ENCODE peak calls at places on chromosomes 6 and 20, in nine cellular contexts. One of them, this sample, is unnamed.

GRCh38 chr6:47787620-47788497 is 6.0 kb downstream of the OPN5 start:
- DNase-seq in CD4-positive, CD25-positive, alpha-beta regulatory T cell: peak; percentile 54
- DNase-seq in T-cell: peak; percentile 44
- DNase-seq in endothelial cell of umbilical vein: peak; percentile 52
- DNase-seq in NCI-H748 treated with DMSO at 0.1 percent for 48 hours: peak; percentile 86
- DNase-seq in activated naive CD4-positive, alpha-beta T cell treated with anti-CD3 and anti-CD28 coated beads for 36 hours: peak; percentile 70
- DNase-seq in testis: peak; percentile 77
- DNase-seq in mucosa of descending colon: peak; percentile 58
- DNase-seq in GDM1: peak; percentile 17
- DNase-seq in this sample: peak; percentile 20

GRCh38 chr20:37458761-37459160 is 62.3 kb upstream of the NNAT start:
- DNase-seq in CD4-positive, CD25-positive, alpha-beta regulatory T cell: no peak
- DNase-seq in activated naive CD4-positive, alpha-beta T cell treated with anti-CD3 and anti-CD28 coated beads for 36 hours: no peak
- DNase-seq in mucosa of descending colon: no peak
- DNase-seq in NCI-H748 treated with DMSO at 0.1 percent for 48 hours: no peak
- DNase-seq in GDM1: no peak
- DNase-seq in endothelial cell of umbilical vein: no peak
- DNase-seq in T-cell: no peak
- DNase-seq in testis: no peak
- DNase-seq in this sample: no peak

GRCh38 chr20:44306927-44307326 is 4.1 kb downstream of the FITM2 start:
- DNase-seq in endothelial cell of umbilical vein: no peak
- DNase-seq in mucosa of descending colon: no peak
- DNase-seq in CD4-positive, CD25-positive, alpha-beta regulatory T cell: no peak
- DNase-seq in T-cell: no peak
- DNase-seq in GDM1: no peak
- DNase-seq in testis: no peak
- DNase-seq in activated naive CD4-positive, alpha-beta T cell treated with anti-CD3 and anti-CD28 coated beads for 36 hours: no peak
- DNase-seq in NCI-H748 treated with DMSO at 0.1 percent for 48 hours: no peak
- DNase-seq in this sample: no peak

GRCh38 chr6:155026366-155027045 is 31.4 kb downstream of the TIAM2 start:
- DNase-seq in NCI-H748 treated with DMSO at 0.1 percent for 48 hours: no peak
- DNase-seq in T-cell: no peak
- DNase-seq in GDM1: no peak
- DNase-seq in testis: no peak
- DNase-seq in CD4-positive, CD25-positive, alpha-beta regulatory T cell: no peak
- DNase-seq in mucosa of descending colon: no peak
- DNase-seq in activated naive CD4-positive, alpha-beta T cell treated with anti-CD3 and anti-CD28 coated beads for 36 hours: no peak
- DNase-seq in endothelial cell of umbilical vein: peak; percentile 61
- DNase-seq in this sample: no peak

GRCh38 chr20:43827940-43828562 is 86.6 kb upstream of the TOX2 start:
- DNase-seq in T-cell: no peak
- DNase-seq in endothelial cell of umbilical vein: no peak
- DNase-seq in CD4-positive, CD25-positive, alpha-beta regulatory T cell: no peak
- DNase-seq in testis: no peak
- DNase-seq in mucosa of descending colon: no peak
- DNase-seq in GDM1: no peak
- DNase-seq in activated naive CD4-positive, alpha-beta T cell treated with anti-CD3 and anti-CD28 coated beads for 36 hours: no peak
- DNase-seq in NCI-H748 treated with DMSO at 0.1 percent for 48 hours: no peak
- DNase-seq in this sample: no peak

GRCh38 chr6:56072856-56073255 is 174.5 kb downstream of the COL21A1 start:
- DNase-seq in testis: peak; percentile 57
- DNase-seq in activated naive CD4-positive, alpha-beta T cell treated with anti-CD3 and anti-CD28 coated beads for 36 hours: no peak
- DNase-seq in GDM1: no peak
- DNase-seq in NCI-H748 treated with DMSO at 0.1 percent for 48 hours: no peak
- DNase-seq in mucosa of descending colon: no peak
- DNase-seq in endothelial cell of umbilical vein: no peak
- DNase-seq in CD4-positive, CD25-positive, alpha-beta regulatory T cell: no peak
- DNase-seq in T-cell: no peak
- DNase-seq in this sample: no peak

GRCh38 chr6:26420607-26421235 is 18.6 kb downstream of the BTN3A1 start:
- DNase-seq in activated naive CD4-positive, alpha-beta T cell treated with anti-CD3 and anti-CD28 coated beads for 36 hours: peak; percentile 38
- DNase-seq in NCI-H748 treated with DMSO at 0.1 percent for 48 hours: no peak
- DNase-seq in GDM1: peak; percentile 7
- DNase-seq in mucosa of descending colon: peak; percentile 64
- DNase-seq in T-cell: no peak
- DNase-seq in testis: peak; percentile 38
- DNase-seq in CD4-positive, CD25-positive, alpha-beta regulatory T cell: peak; percentile 52
- DNase-seq in endothelial cell of umbilical vein: peak; percentile 54
- DNase-seq in this sample: no peak

GRCh38 chr6:111791415-111791814 is 81.8 kb downstream of the FYN start:
- DNase-seq in mucosa of descending colon: no peak
- DNase-seq in CD4-positive, CD25-positive, alpha-beta regulatory T cell: no peak
- DNase-seq in activated naive CD4-positive, alpha-beta T cell treated with anti-CD3 and anti-CD28 coated beads for 36 hours: no peak
- DNase-seq in GDM1: no peak
- DNase-seq in NCI-H748 treated with DMSO at 0.1 percent for 48 hours: no peak
- DNase-seq in T-cell: no peak
- DNase-seq in endothelial cell of umbilical vein: no peak
- DNase-seq in testis: no peak
- DNase-seq in this sample: no peak

GRCh38 chr6:100633096-100633766 is 168.5 kb upstream of the SIM1 start:
- DNase-seq in mucosa of descending colon: no peak
- DNase-seq in testis: no peak
- DNase-seq in CD4-positive, CD25-positive, alpha-beta regulatory T cell: no peak
- DNase-seq in activated naive CD4-positive, alpha-beta T cell treated with anti-CD3 and anti-CD28 coated beads for 36 hours: no peak
- DNase-seq in endothelial cell of umbilical vein: peak; percentile 63
- DNase-seq in GDM1: no peak
- DNase-seq in T-cell: no peak
- DNase-seq in NCI-H748 treated with DMSO at 0.1 percent for 48 hours: peak; percentile 25
- DNase-seq in this sample: no peak

GRCh38 chr6:37058084-37058586 is 52.7 kb downstream of the FGD2 start:
- DNase-seq in mucosa of descending colon: no peak
- DNase-seq in T-cell: no peak
- DNase-seq in GDM1: no peak
- DNase-seq in testis: no peak
- DNase-seq in endothelial cell of umbilical vein: no peak
- DNase-seq in NCI-H748 treated with DMSO at 0.1 percent for 48 hours: no peak
- DNase-seq in activated naive CD4-positive, alpha-beta T cell treated with anti-CD3 and anti-CD28 coated beads for 36 hours: no peak
- DNase-seq in CD4-positive, CD25-positive, alpha-beta regulatory T cell: no peak
- DNase-seq in this sample: no peak

GRCh38 chr6:20572288-20572687 is 38.0 kb downstream of the CDKAL1 start:
- DNase-seq in mucosa of descending colon: no peak
- DNase-seq in endothelial cell of umbilical vein: no peak
- DNase-seq in GDM1: no peak
- DNase-seq in CD4-positive, CD25-positive, alpha-beta regulatory T cell: no peak
- DNase-seq in T-cell: no peak
- DNase-seq in testis: no peak
- DNase-seq in activated naive CD4-positive, alpha-beta T cell treated with anti-CD3 and anti-CD28 coated beads for 36 hours: no peak
- DNase-seq in NCI-H748 treated with DMSO at 0.1 percent for 48 hours: peak; percentile 60
- DNase-seq in this sample: no peak

GRCh38 chr6:97053643-97054411 is 129.3 kb downstream of the KLHL32 start:
- DNase-seq in activated naive CD4-positive, alpha-beta T cell treated with anti-CD3 and anti-CD28 coated beads for 36 hours: no peak
- DNase-seq in mucosa of descending colon: no peak
- DNase-seq in testis: no peak
- DNase-seq in T-cell: no peak
- DNase-seq in endothelial cell of umbilical vein: peak; percentile 29
- DNase-seq in GDM1: no peak
- DNase-seq in NCI-H748 treated with DMSO at 0.1 percent for 48 hours: peak; percentile 12
- DNase-seq in CD4-positive, CD25-positive, alpha-beta regulatory T cell: no peak
- DNase-seq in this sample: no peak

GRCh38 chr6:32854376-32855178 is 585 bp downstream of the PSMB9 start:
- DNase-seq in mucosa of descending colon: peak; percentile 76
- DNase-seq in GDM1: peak; percentile 33
- DNase-seq in CD4-positive, CD25-positive, alpha-beta regulatory T cell: peak; percentile 83
- DNase-seq in NCI-H748 treated with DMSO at 0.1 percent for 48 hours: no peak
- DNase-seq in testis: peak; percentile 49
- DNase-seq in activated naive CD4-positive, alpha-beta T cell treated with anti-CD3 and anti-CD28 coated beads for 36 hours: peak; percentile 73
- DNase-seq in endothelial cell of umbilical vein: no peak
- DNase-seq in T-cell: peak; percentile 53
- DNase-seq in this sample: no peak

GRCh38 chr6:2858678-2859324 is 17.1 kb upstream of the SERPINB1 start:
- DNase-seq in mucosa of descending colon: no peak
- DNase-seq in activated naive CD4-positive, alpha-beta T cell treated with anti-CD3 and anti-CD28 coated beads for 36 hours: peak; percentile 67
- DNase-seq in CD4-positive, CD25-positive, alpha-beta regulatory T cell: peak; percentile 89
- DNase-seq in GDM1: no peak
- DNase-seq in testis: no peak
- DNase-seq in endothelial cell of umbilical vein: peak; percentile 33
- DNase-seq in T-cell: peak; percentile 77
- DNase-seq in NCI-H748 treated with DMSO at 0.1 percent for 48 hours: no peak
- DNase-seq in this sample: no peak

GRCh38 chr20:3101737-3102574 is 17.4 kb upstream of the AVP start:
- DNase-seq in NCI-H748 treated with DMSO at 0.1 percent for 48 hours: no peak
- DNase-seq in testis: no peak
- DNase-seq in endothelial cell of umbilical vein: no peak
- DNase-seq in T-cell: peak; percentile 57
- DNase-seq in mucosa of descending colon: no peak
- DNase-seq in activated naive CD4-positive, alpha-beta T cell treated with anti-CD3 and anti-CD28 coated beads for 36 hours: peak; percentile 86
- DNase-seq in GDM1: peak; percentile 54
- DNase-seq in CD4-positive, CD25-positive, alpha-beta regulatory T cell: peak; percentile 89
- DNase-seq in this sample: no peak

GRCh38 chr6:69792292-69792691 is 4.5 kb downstream of the LMBRD1 start:
- DNase-seq in NCI-H748 treated with DMSO at 0.1 percent for 48 hours: no peak
- DNase-seq in mucosa of descending colon: no peak
- DNase-seq in GDM1: no peak
- DNase-seq in CD4-positive, CD25-positive, alpha-beta regulatory T cell: no peak
- DNase-seq in endothelial cell of umbilical vein: no peak
- DNase-seq in T-cell: no peak
- DNase-seq in testis: no peak
- DNase-seq in activated naive CD4-positive, alpha-beta T cell treated with anti-CD3 and anti-CD28 coated beads for 36 hours: no peak
- DNase-seq in this sample: no peak

GRCh38 chr6:149127212-149127611 is 190.3 kb upstream of the TAB2 start:
- DNase-seq in mucosa of descending colon: no peak
- DNase-seq in testis: no peak
- DNase-seq in NCI-H748 treated with DMSO at 0.1 percent for 48 hours: no peak
- DNase-seq in activated naive CD4-positive, alpha-beta T cell treated with anti-CD3 and anti-CD28 coated beads for 36 hours: no peak
- DNase-seq in endothelial cell of umbilical vein: peak; percentile 21
- DNase-seq in T-cell: no peak
- DNase-seq in GDM1: no peak
- DNase-seq in CD4-positive, CD25-positive, alpha-beta regulatory T cell: no peak
- DNase-seq in this sample: no peak

GRCh38 chr20:37989601-37990001 is 43.7 kb downstream of the TTI1 start:
- DNase-seq in testis: no peak
- DNase-seq in CD4-positive, CD25-positive, alpha-beta regulatory T cell: no peak
- DNase-seq in T-cell: no peak
- DNase-seq in mucosa of descending colon: peak; percentile 63
- DNase-seq in GDM1: no peak
- DNase-seq in endothelial cell of umbilical vein: peak; percentile 60
- DNase-seq in activated naive CD4-positive, alpha-beta T cell treated with anti-CD3 and anti-CD28 coated beads for 36 hours: no peak
- DNase-seq in NCI-H748 treated with DMSO at 0.1 percent for 48 hours: no peak
- DNase-seq in this sample: no peak

GRCh38 chr6:100134703-100135102 is 140.7 kb upstream of the MCHR2 start:
- DNase-seq in mucosa of descending colon: no peak
- DNase-seq in NCI-H748 treated with DMSO at 0.1 percent for 48 hours: no peak
- DNase-seq in activated naive CD4-positive, alpha-beta T cell treated with anti-CD3 and anti-CD28 coated beads for 36 hours: no peak
- DNase-seq in T-cell: no peak
- DNase-seq in CD4-positive, CD25-positive, alpha-beta regulatory T cell: no peak
- DNase-seq in endothelial cell of umbilical vein: peak; percentile 9
- DNase-seq in GDM1: no peak
- DNase-seq in testis: no peak
- DNase-seq in this sample: no peak

GRCh38 chr6:41922154-41922553 is 855 bp downstream of the BYSL start:
- DNase-seq in CD4-positive, CD25-positive, alpha-beta regulatory T cell: no peak
- DNase-seq in T-cell: no peak
- DNase-seq in activated naive CD4-positive, alpha-beta T cell treated with anti-CD3 and anti-CD28 coated beads for 36 hours: no peak
- DNase-seq in endothelial cell of umbilical vein: no peak
- DNase-seq in mucosa of descending colon: no peak
- DNase-seq in NCI-H748 treated with DMSO at 0.1 percent for 48 hours: no peak
- DNase-seq in GDM1: no peak
- DNase-seq in testis: no peak
- DNase-seq in this sample: no peak

GRCh38 chr20:63351811-63352591 is 9.1 kb downstream of the CHRNA4 start:
- DNase-seq in activated naive CD4-positive, alpha-beta T cell treated with anti-CD3 and anti-CD28 coated beads for 36 hours: no peak
- DNase-seq in CD4-positive, CD25-positive, alpha-beta regulatory T cell: no peak
- DNase-seq in endothelial cell of umbilical vein: no peak
- DNase-seq in mucosa of descending colon: no peak
- DNase-seq in testis: no peak
- DNase-seq in NCI-H748 treated with DMSO at 0.1 percent for 48 hours: no peak
- DNase-seq in T-cell: no peak
- DNase-seq in GDM1: no peak
- DNase-seq in this sample: no peak

GRCh38 chr6:153150767-153151440 is 19.8 kb upstream of the RGS17 start:
- DNase-seq in testis: no peak
- DNase-seq in T-cell: no peak
- DNase-seq in CD4-positive, CD25-positive, alpha-beta regulatory T cell: no peak
- DNase-seq in endothelial cell of umbilical vein: no peak
- DNase-seq in GDM1: no peak
- DNase-seq in NCI-H748 treated with DMSO at 0.1 percent for 48 hours: peak; percentile 73
- DNase-seq in mucosa of descending colon: no peak
- DNase-seq in activated naive CD4-positive, alpha-beta T cell treated with anti-CD3 and anti-CD28 coated beads for 36 hours: no peak
- DNase-seq in this sample: no peak

GRCh38 chr6:46606318-46606717 is 46.3 kb downstream of the CYP39A1 start:
- DNase-seq in endothelial cell of umbilical vein: no peak
- DNase-seq in testis: no peak
- DNase-seq in CD4-positive, CD25-positive, alpha-beta regulatory T cell: no peak
- DNase-seq in T-cell: no peak
- DNase-seq in mucosa of descending colon: no peak
- DNase-seq in activated naive CD4-positive, alpha-beta T cell treated with anti-CD3 and anti-CD28 coated beads for 36 hours: no peak
- DNase-seq in NCI-H748 treated with DMSO at 0.1 percent for 48 hours: peak; percentile 15
- DNase-seq in GDM1: no peak
- DNase-seq in this sample: no peak

GRCh38 chr6:34726055-34726454 is 29.5 kb upstream of the ILRUN start:
- DNase-seq in activated naive CD4-positive, alpha-beta T cell treated with anti-CD3 and anti-CD28 coated beads for 36 hours: no peak
- DNase-seq in T-cell: no peak
- DNase-seq in GDM1: no peak
- DNase-seq in CD4-positive, CD25-positive, alpha-beta regulatory T cell: no peak
- DNase-seq in NCI-H748 treated with DMSO at 0.1 percent for 48 hours: no peak
- DNase-seq in testis: no peak
- DNase-seq in endothelial cell of umbilical vein: no peak
- DNase-seq in mucosa of descending colon: no peak
- DNase-seq in this sample: no peak

GRCh38 chr20:43096471-43096870 is 93.2 kb downstream of the PTPRT start:
- DNase-seq in T-cell: no peak
- DNase-seq in GDM1: no peak
- DNase-seq in NCI-H748 treated with DMSO at 0.1 percent for 48 hours: no peak
- DNase-seq in testis: no peak
- DNase-seq in activated naive CD4-positive, alpha-beta T cell treated with anti-CD3 and anti-CD28 coated beads for 36 hours: no peak
- DNase-seq in mucosa of descending colon: no peak
- DNase-seq in endothelial cell of umbilical vein: no peak
- DNase-seq in CD4-positive, CD25-positive, alpha-beta regulatory T cell: no peak
- DNase-seq in this sample: no peak

GRCh38 chr20:20466341-20466879 is 98.5 kb downstream of the INSM1 start:
- DNase-seq in endothelial cell of umbilical vein: no peak
- DNase-seq in mucosa of descending colon: no peak
- DNase-seq in CD4-positive, CD25-positive, alpha-beta regulatory T cell: no peak
- DNase-seq in NCI-H748 treated with DMSO at 0.1 percent for 48 hours: no peak
- DNase-seq in GDM1: no peak
- DNase-seq in T-cell: no peak
- DNase-seq in activated naive CD4-positive, alpha-beta T cell treated with anti-CD3 and anti-CD28 coated beads for 36 hours: no peak
- DNase-seq in testis: no peak
- DNase-seq in this sample: peak; percentile 7

GRCh38 chr6:136500414-136500813 is 49.8 kb downstream of the MAP7 start:
- DNase-seq in CD4-positive, CD25-positive, alpha-beta regulatory T cell: no peak
- DNase-seq in T-cell: no peak
- DNase-seq in endothelial cell of umbilical vein: no peak
- DNase-seq in mucosa of descending colon: no peak
- DNase-seq in GDM1: no peak
- DNase-seq in testis: no peak
- DNase-seq in activated naive CD4-positive, alpha-beta T cell treated with anti-CD3 and anti-CD28 coated beads for 36 hours: no peak
- DNase-seq in NCI-H748 treated with DMSO at 0.1 percent for 48 hours: no peak
- DNase-seq in this sample: no peak

GRCh38 chr6:3250278-3250677 is 8.5 kb upstream of the PSMG4 start:
- DNase-seq in endothelial cell of umbilical vein: no peak
- DNase-seq in NCI-H748 treated with DMSO at 0.1 percent for 48 hours: no peak
- DNase-seq in T-cell: no peak
- DNase-seq in GDM1: no peak
- DNase-seq in CD4-positive, CD25-positive, alpha-beta regulatory T cell: no peak
- DNase-seq in mucosa of descending colon: no peak
- DNase-seq in activated naive CD4-positive, alpha-beta T cell treated with anti-CD3 and anti-CD28 coated beads for 36 hours: no peak
- DNase-seq in testis: no peak
- DNase-seq in this sample: no peak

GRCh38 chr20:25284131-25284601 is 36.3 kb downstream of the PYGB start:
- DNase-seq in NCI-H748 treated with DMSO at 0.1 percent for 48 hours: no peak
- DNase-seq in GDM1: no peak
- DNase-seq in mucosa of descending colon: no peak
- DNase-seq in testis: no peak
- DNase-seq in activated naive CD4-positive, alpha-beta T cell treated with anti-CD3 and anti-CD28 coated beads for 36 hours: no peak
- DNase-seq in T-cell: no peak
- DNase-seq in CD4-positive, CD25-positive, alpha-beta regulatory T cell: no peak
- DNase-seq in endothelial cell of umbilical vein: no peak
- DNase-seq in this sample: no peak

GRCh38 chr6:392441-393390 is 1.2 kb downstream of the IRF4 start:
- DNase-seq in endothelial cell of umbilical vein: no peak
- DNase-seq in activated naive CD4-positive, alpha-beta T cell treated with anti-CD3 and anti-CD28 coated beads for 36 hours: peak; percentile 49
- DNase-seq in GDM1: no peak
- DNase-seq in CD4-positive, CD25-positive, alpha-beta regulatory T cell: peak; percentile 66
- DNase-seq in T-cell: no peak
- DNase-seq in mucosa of descending colon: no peak
- DNase-seq in NCI-H748 treated with DMSO at 0.1 percent for 48 hours: no peak
- DNase-seq in testis: no peak
- DNase-seq in this sample: no peak